ENCODE peak calls at places on chromosome X, in eight cellular contexts. M is astrocyte of the cerebellum, F is fibroblast of the aortic adventitia, X is mesendoderm, D is kidney epithelial cell, A is fibroblast of lung, G is adrenal gland, V is colonic mucosa. W is an unnamed sample.
A peak's percentile ranks its signal among the peaks of the same experiment; 100 is the strongest.

GRCh38 chrX:65644621-65645287 is 22.7 kb upstream of the MSN start:
- DNase-seq in M (peak; percentile 72), F (peak; percentile 90), X (peak; percentile 53), D (no peak), A (peak; percentile 85), G (peak; percentile 91), V (peak; percentile 74), W (peak; percentile 96)

GRCh38 chrX:8728932-8729331 is 3.0 kb downstream of the ANOS1 start:
- DNase-seq in M (no peak), F (no peak), X (no peak), D (no peak), A (no peak), G (no peak), V (no peak), W (no peak)

GRCh38 chrX:135477576-135477975 is 42.9 kb upstream of the INTS6L start:
- DNase-seq in M (peak; percentile 44), F (peak; percentile 85), X (peak; percentile 75), D (peak; percentile 25), A (peak; percentile 68), G (peak; percentile 87), V (peak; percentile 44), W (no peak)

GRCh38 chrX:1440506-1440905 is 12.2 kb downstream of the ASMTL start:
- DNase-seq in M (no peak), F (no peak), X (no peak), D (no peak), A (no peak), G (peak; percentile 3), V (no peak), W (no peak)

GRCh38 chrX:153628665-153629064 is 18.3 kb upstream of the DUSP9 start:
- DNase-seq in M (no peak), F (no peak), X (no peak), D (no peak), A (no peak), G (no peak), V (no peak), W (no peak)

GRCh38 chrX:132613801-132614200 is 125.0 kb upstream of the MBNL3 start:
- DNase-seq in M (no peak), F (no peak), X (no peak), D (no peak), A (no peak), G (no peak), V (no peak), W (no peak)

GRCh38 chrX:120791013-120791643 is 84.5 kb downstream of the CT47B1 start:
- DNase-seq in M (no peak), F (peak; percentile 73), X (peak; percentile 2), D (peak; percentile 23), A (peak; percentile 84), G (peak; percentile 82), V (peak; percentile 18), W (peak; percentile 82)

GRCh38 chrX:151703487-151703886 is 8.2 kb downstream of the PRRG3 start:
- DNase-seq in M (no peak), F (peak; percentile 52), X (no peak), D (no peak), A (no peak), G (no peak), V (no peak), W (no peak)

GRCh38 chrX:132107291-132107690 is 20.5 kb downstream of the FRMD7 start:
- DNase-seq in M (no peak), F (no peak), X (no peak), D (no peak), A (no peak), G (no peak), V (no peak), W (no peak)

GRCh38 chrX:22748093-22748999 is 251.4 kb upstream of the DDX53 start:
- DNase-seq in M (peak; percentile 13), F (peak; percentile 65), X (peak; percentile 46), D (no peak), A (peak; percentile 59), G (peak; percentile 51), V (peak; percentile 36), W (no peak)

GRCh38 chrX:100973411-100973810 is 3.9 kb downstream of the ARL13A start:
- DNase-seq in M (no peak), F (peak; percentile 68), X (no peak), D (no peak), A (peak; percentile 27), G (no peak), V (no peak), W (no peak)

GRCh38 chrX:38192007-38192625 is 28.6 kb downstream of the SRPX start:
- DNase-seq in M (no peak), F (no peak), X (peak; percentile 16), D (no peak), A (peak; percentile 27), G (peak; percentile 41), V (no peak), W (no peak)

GRCh38 chrX:69291111-69291510 is 125.9 kb upstream of the PJA1 start:
- DNase-seq in M (no peak), F (peak; percentile 31), X (no peak), D (no peak), A (no peak), G (no peak), V (no peak), W (no peak)

GRCh38 chrX:72738396-72738795 is 24.3 kb upstream of the PHKA1 start:
- DNase-seq in M (no peak), F (no peak), X (no peak), D (no peak), A (no peak), G (no peak), V (no peak), W (no peak)

GRCh38 chrX:7108995-7109634 is 38.4 kb upstream of the STS start:
- DNase-seq in M (no peak), F (no peak), X (no peak), D (no peak), A (no peak), G (no peak), V (no peak), W (no peak)

GRCh38 chrX:135095715-135096114 is 24.6 kb downstream of the ETDB start:
- DNase-seq in M (no peak), F (no peak), X (no peak), D (no peak), A (no peak), G (no peak), V (no peak), W (no peak)

GRCh38 chrX:136819026-136819425 is 38.3 kb upstream of the ARHGEF6 start:
- DNase-seq in M (no peak), F (no peak), X (no peak), D (no peak), A (no peak), G (no peak), V (no peak), W (no peak)

GRCh38 chrX:46185923-46186810 is 359.1 kb downstream of the ZNF674 start:
- DNase-seq in M (no peak), F (no peak), X (no peak), D (no peak), A (no peak), G (no peak), V (no peak), W (no peak)

GRCh38 chrX:69158166-69159040 is 6.8 kb downstream of the PJA1 start:
- DNase-seq in M (peak; percentile 31), F (peak; percentile 82), X (peak; percentile 62), D (peak; percentile 63), A (peak; percentile 83), G (peak; percentile 59), V (peak; percentile 45), W (peak; percentile 83)

GRCh38 chrX:67523932-67524331 is 19.9 kb upstream of the AR start:
- DNase-seq in M (no peak), F (peak; percentile 22), X (no peak), D (no peak), A (no peak), G (no peak), V (no peak), W (no peak)

GRCh38 chrX:23554304-23554703 is 113.0 kb upstream of the PRDX4 start:
- DNase-seq in M (peak; percentile 20), F (peak; percentile 71), X (peak; percentile 36), D (peak; percentile 1), A (peak; percentile 76), G (no peak), V (no peak), W (no peak)

DNA sequence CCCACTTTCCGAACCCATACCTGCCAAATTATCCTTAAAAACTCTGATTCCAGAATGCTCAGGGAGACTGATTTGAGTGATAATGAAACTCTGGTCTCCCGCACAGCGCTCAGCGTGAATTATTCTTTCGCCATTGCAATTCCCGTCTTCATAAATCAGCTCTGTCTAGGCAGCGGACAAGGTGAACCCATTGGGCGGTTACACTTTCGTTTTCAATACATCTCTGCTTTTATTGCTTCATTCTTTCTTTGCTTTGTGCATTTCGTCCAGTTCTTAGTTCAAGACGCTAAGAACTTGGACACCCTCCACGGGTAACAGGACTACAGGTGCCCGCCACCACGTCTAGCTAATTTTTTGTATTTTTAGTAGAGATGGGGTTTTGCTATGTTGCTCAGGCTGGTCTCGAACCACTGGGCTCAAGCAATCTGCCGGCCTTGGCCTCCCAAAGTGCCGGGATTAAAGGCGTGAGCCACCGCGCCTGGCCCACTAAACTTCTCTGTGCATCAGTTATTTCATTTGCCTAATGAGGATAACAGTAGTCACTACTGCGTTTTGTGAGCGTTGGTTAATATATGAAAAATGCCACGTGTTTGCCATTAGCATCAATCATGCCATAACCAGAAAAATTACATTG is 930 bp upstream of the PGK1 start:
- DNase-seq in M (no peak), F (no peak), X (no peak), D (no peak), A (no peak), G (no peak), V (no peak), W (no peak)
- H3K4me3 ChIP-seq in M (peak overlapping the region; percentile 83), F (peak overlapping the region; percentile 64), X (no peak overlapping the region), D (peak overlapping the region; percentile 33), A (no peak overlapping the region), G (no peak overlapping the region), V (peak overlapping the region; percentile 29), W (no peak overlapping the region)

GRCh38 chrX:12210196-12210815 is 72.0 kb downstream of the FRMPD4 start:
- DNase-seq in M (peak; percentile 6), F (peak; percentile 63), X (no peak), D (peak; percentile 12), A (peak; percentile 47), G (peak; percentile 7), V (no peak), W (no peak)
- H3K4me3 ChIP-seq in M (no peak overlapping the region), F (no peak overlapping the region), X (no peak overlapping the region), D (no peak overlapping the region), A (peak overlapping the region; percentile 16), G (no peak overlapping the region), V (no peak overlapping the region), W (no peak overlapping the region)

GRCh38 chrX:112819013-112819635 is 21.5 kb downstream of the AMOT start:
- DNase-seq in M (peak; percentile 87), F (peak; percentile 82), X (no peak), D (peak; percentile 44), A (peak; percentile 89), G (no peak), V (no peak), W (no peak)
- H3K4me3 ChIP-seq in M (no peak overlapping the region), F (peak overlapping the region; percentile 22), X (no peak overlapping the region), D (no peak overlapping the region), A (no peak overlapping the region), G (no peak overlapping the region), V (no peak overlapping the region), W (no peak overlapping the region)

GRCh38 chrX:24651783-24652182 is 4.6 kb upstream of the PCYT1B start:
- DNase-seq in M (no peak), F (no peak), X (no peak), D (no peak), A (no peak), G (no peak), V (no peak), W (no peak)

GRCh38 chrX:24643116-24643515 is 4.0 kb downstream of the PCYT1B start:
- DNase-seq in M (no peak), F (no peak), X (peak; percentile 3), D (no peak), A (peak; percentile 4), G (peak; percentile 14), V (no peak), W (no peak)

GRCh38 chrX:24647257-24648058 is at the start of gene PCYT1B:
- DNase-seq in M (peak; percentile 13), F (peak; percentile 47), X (peak; percentile 91), D (peak; percentile 4), A (peak; percentile 68), G (peak; percentile 57), V (peak; percentile 42), W (peak; percentile 92)

GRCh38 chrX:24646745-24647182 is 383 bp downstream of the PCYT1B start:
- DNase-seq in M (no peak), F (peak; percentile 5), X (no peak), D (no peak), A (peak; percentile 14), G (no peak), V (no peak), W (no peak)
- H3K4me3 ChIP-seq in M (peak overlapping the region; percentile 29), F (no peak overlapping the region), X (peak overlapping the region; percentile 32), D (peak overlapping the region; percentile 26), A (no peak overlapping the region), G (no peak overlapping the region), V (no peak overlapping the region), W (no peak overlapping the region)